ENCODE peak calls at places on chromosomes 13 and 19, in four cellular contexts. L is IMR-90, P is transverse colon, Y is body of pancreas. N is an unnamed sample.

GRCh38 chr19:23312515-23312914 is 62.3 kb upstream of the ZNF724 start:
- DNase-seq in Y (no peak), L (peak), P (no peak), N (no peak)

GRCh38 chr19:54178581-54179261 is 5.8 kb upstream of the TMC4 start:
- DNase-seq in L (no peak), Y (peak), P (no peak), N (no peak)

GRCh38 chr13:20356437-20356836 is 124.3 kb upstream of the GJB6 start:
- DNase-seq in L (no peak), Y (no peak), P (no peak), N (no peak)

GRCh38 chr13:113664751-113665581 is 2.1 kb upstream of the GRK1 start:
- DNase-seq in L (no peak), P (peak), Y (peak), N (no peak)

GRCh38 chr13:106593131-106593530 is 25.2 kb upstream of the ARGLU1 start:
- DNase-seq in P (no peak), Y (no peak), L (no peak), N (no peak)

GRCh38 chr13:20442370-20442769 is 83.3 kb downstream of the CRYL1 start:
- DNase-seq in L (no peak), Y (no peak), P (no peak), N (no peak)

GRCh38 chr19:30082611-30083010 is 140.6 kb downstream of the URI1 start:
- DNase-seq in P (no peak), Y (no peak), L (no peak), N (no peak)

GRCh38 chr19:11832253-11832912 is 16.1 kb upstream of the ZNF439 start:
- DNase-seq in L (no peak), P (no peak), Y (no peak), N (no peak)

GRCh38 chr13:62643007-62643483 is 1227.4 kb upstream of the PCDH20 start:
- DNase-seq in Y (no peak), P (no peak), L (peak), N (no peak)

GRCh38 chr13:98214008-98214643 is 37.1 kb upstream of the RNF113B start:
- DNase-seq in L (peak), P (no peak), Y (no peak), N (no peak)

GRCh38 chr13:33353210-33353609 is 67.7 kb upstream of the STARD13 start:
- DNase-seq in L (no peak), Y (peak), P (peak), N (no peak)

GRCh38 chr13:90256746-90257145 is 1090.7 kb upstream of the MIR17HG start:
- DNase-seq in L (no peak), Y (no peak), P (no peak), N (no peak)

GRCh38 chr19:50486823-50487515 is 10.3 kb upstream of the GARIN5A start:
- DNase-seq in Y (peak), L (peak), P (no peak), N (peak)

GRCh38 chr19:694481-695349 is 537 bp downstream of the PRSS57 start:
- DNase-seq in L (no peak), Y (no peak), P (no peak), N (no peak)

GRCh38 chr19:33434886-33435705 is 61.6 kb downstream of the CEBPG start:
- DNase-seq in L (peak), P (no peak), Y (no peak), N (peak)

GRCh38 chr19:50252111-50252886 is 48.9 kb downstream of the MYH14 start:
- DNase-seq in P (peak), Y (peak), L (no peak), N (peak)

GRCh38 chr19:412356-413355 is 3.7 kb upstream of the C2CD4C start:
- DNase-seq in L (no peak), Y (peak), P (no peak), N (no peak)

GRCh38 chr13:73536865-73537264 is 478.1 kb downstream of the KLF5 start:
- DNase-seq in Y (no peak), L (no peak), P (no peak), N (no peak)

GRCh38 chr13:106318941-106319411 is 216.5 kb downstream of the EFNB2 start:
- DNase-seq in Y (no peak), P (no peak), L (peak), N (peak)

GRCh38 chr13:24264976-24265375 is 44.4 kb upstream of the C1QTNF9 start:
- DNase-seq in L (no peak), Y (no peak), P (peak), N (no peak)

GRCh38 chr19:40139533-40140287 is 49.0 kb upstream of the ZNF780A start:
- DNase-seq in P (no peak), Y (no peak), L (peak), N (peak)

GRCh38 chr13:42039946-42040729 is 8.3 kb upstream of the DGKH start:
- DNase-seq in Y (peak), L (peak), P (peak), N (peak)
- TF ChIP-seq POLR2A in Y (peak), L (peak), P (peak), N (peak)

DNA sequence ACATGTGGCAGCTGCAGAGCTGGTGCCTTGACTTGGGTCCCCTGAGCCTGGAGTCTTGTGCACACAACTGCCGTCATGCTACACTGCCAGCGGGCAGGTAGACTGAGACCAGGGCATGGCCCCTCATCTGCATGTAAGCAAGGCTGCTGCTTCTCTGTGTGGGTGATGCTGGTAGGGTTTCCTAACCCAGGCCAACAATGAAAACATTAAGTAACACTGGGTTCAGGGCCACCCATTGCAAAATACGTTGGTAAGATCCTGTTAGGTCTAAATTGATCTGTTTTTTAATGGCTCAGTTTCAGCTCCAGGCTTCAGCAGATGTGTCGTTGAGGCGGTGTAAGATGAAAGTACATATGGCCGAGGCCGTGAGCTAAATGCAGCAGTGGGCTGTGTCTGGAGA is 383.4 kb downstream of the IRS2 start:
- DNase-seq in L (no peak), Y (no peak), P (no peak), N (no peak)
- TF ChIP-seq POLR2A in L (no peak), Y (no peak), P (no peak), N (no peak)

GRCh38 chr19:16829822-16830289 is 658 bp downstream of the SIN3B start:
- DNase-seq in L (no peak), P (no peak), Y (no peak), N (no peak)

GRCh38 chr19:16830679-16831078 is 1.5 kb downstream of the SIN3B start:
- DNase-seq in Y (no peak), L (peak), P (no peak), N (no peak)

GRCh38 chr19:16825312-16826168 is 3.7 kb upstream of the SIN3B start:
- DNase-seq in P (peak), L (peak), Y (peak), N (no peak)

GRCh38 chr19:16831531-16831930 is 2.3 kb downstream of the SIN3B start:
- DNase-seq in Y (no peak), P (no peak), L (no peak), N (no peak)

DNA sequence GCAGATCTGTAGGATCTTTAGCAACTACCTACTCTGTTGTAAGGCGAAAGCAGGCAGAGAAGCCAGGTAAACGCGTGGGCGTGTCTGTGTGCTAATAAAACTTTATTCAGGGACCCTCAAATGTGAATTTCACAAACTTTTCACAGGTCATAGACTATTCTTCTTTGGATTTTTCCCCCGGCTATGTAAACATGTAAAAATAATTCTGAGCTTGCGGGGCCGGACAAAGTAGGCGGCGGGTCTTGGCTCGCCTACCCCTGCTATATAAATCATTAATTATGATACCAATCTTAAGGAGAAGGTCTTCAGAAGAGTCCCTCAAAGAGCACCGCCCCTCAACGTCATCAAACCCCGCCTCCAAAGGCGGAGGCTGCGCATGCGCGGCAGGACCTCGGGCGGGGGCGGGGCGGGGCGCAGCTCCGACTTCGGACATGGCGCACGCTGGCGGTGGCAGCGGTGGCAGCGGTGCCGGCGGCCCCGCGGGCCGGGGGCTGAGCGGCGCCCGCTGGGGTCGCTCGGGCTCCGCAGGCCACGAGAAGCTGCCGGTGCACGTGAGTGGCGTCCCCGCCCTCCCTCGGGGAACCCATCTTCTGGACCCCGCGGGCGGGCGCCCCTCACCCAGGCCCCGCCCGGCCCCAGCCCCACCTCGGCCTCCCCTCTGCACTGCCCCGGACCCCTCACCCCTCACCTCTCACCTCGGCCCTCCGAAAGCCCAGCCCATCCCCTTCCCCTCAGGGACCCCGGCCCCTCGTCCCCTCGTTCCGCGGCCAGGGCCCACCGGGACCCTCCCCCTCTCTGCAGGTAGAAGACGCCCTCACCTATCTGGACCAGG is at the start of gene SIN3B:
- DNase-seq in L (peak), Y (peak), P (peak), N (peak)
- TF ChIP-seq POLR2A in L (peak), Y (no peak), P (no peak), N (peak)

DNA sequence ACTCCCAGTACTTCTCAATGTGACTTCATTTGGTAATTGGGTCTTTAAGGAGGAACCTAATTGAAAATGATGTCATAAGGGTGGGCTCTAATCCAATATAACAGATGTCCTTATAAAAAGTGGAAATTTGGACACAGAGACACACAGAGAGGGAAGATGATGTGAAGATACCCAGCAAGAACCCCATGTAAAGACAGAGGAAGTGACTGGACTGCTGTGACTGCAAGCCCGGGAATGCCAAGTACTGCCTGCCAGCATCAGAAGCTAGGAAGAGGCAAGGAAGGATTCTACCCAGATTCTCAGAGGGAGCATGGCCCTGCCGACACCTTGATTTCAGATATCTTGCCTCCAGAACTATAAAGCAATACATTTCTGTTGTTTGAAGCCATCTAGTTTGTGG is 239.3 kb downstream of the KCTD12 start:
- DNase-seq in P (no peak), Y (no peak), L (peak), N (no peak)
- TF ChIP-seq POLR2A in P (no peak), Y (no peak), L (no peak), N (no peak)